ENCODE peak calls at places on chromosome 9, in eight cellular contexts. I is iris pigment epithelial cell, C is GM04504, K is body of pancreas, J is HTR-8/SVneo, H is breast epithelium, X is germinal center, U is cardiac muscle cell. M is an unnamed sample.

GRCh38 chr9:137031904-137032639 is at the start of gene FUT7:
- DNase-seq in C (no peak), K (no peak), H (no peak), I (no peak), X (peak), U (no peak), J (no peak), M (no peak)

GRCh38 chr9:25678147-25678666 is at the start of gene TUSC1:
- DNase-seq in X (peak), I (peak), J (peak), H (peak), U (peak), C (peak), K (peak), M (peak)

GRCh38 chr9:115118471-115119156 is 657 bp upstream of the TNC start:
- DNase-seq in X (no peak), H (peak), U (peak), C (no peak), I (peak), J (peak), K (peak), M (peak)

GRCh38 chr9:1875921-1876448 is 139.2 kb upstream of the SMARCA2 start:
- DNase-seq in X (no peak), K (no peak), U (no peak), I (no peak), H (no peak), C (no peak), J (no peak), M (no peak)

GRCh38 chr9:74645007-74645639 is 148.0 kb downstream of the RORB start:
- DNase-seq in C (no peak), J (no peak), K (no peak), H (no peak), I (peak), X (peak), U (peak), M (peak)

GRCh38 chr9:136576269-136576626 is 30.4 kb upstream of the NOTCH1 start:
- DNase-seq in H (peak), X (no peak), J (no peak), K (peak), U (no peak), C (no peak), I (peak), M (no peak)

GRCh38 chr9:4463824-4464223 is 26.4 kb upstream of the SLC1A1 start:
- DNase-seq in K (no peak), I (peak), H (no peak), U (peak), X (no peak), J (no peak), C (no peak), M (no peak)

GRCh38 chr9:136095495-136096058 is 488 bp upstream of the NACC2 start:
- DNase-seq in I (peak), H (no peak), K (no peak), X (no peak), J (no peak), U (peak), C (no peak), M (peak)

GRCh38 chr9:69949396-69949795 is 94.3 kb upstream of the MAMDC2 start:
- DNase-seq in J (no peak), K (no peak), I (no peak), U (peak), X (no peak), C (peak), H (no peak), M (no peak)

GRCh38 chr9:83231039-83231438 is 168.1 kb upstream of the RASEF start:
- DNase-seq in C (no peak), U (peak), K (no peak), I (no peak), J (no peak), H (no peak), X (no peak), M (peak)

GRCh38 chr9:130663258-130664171 is 879 bp upstream of the PRDM12 start:
- DNase-seq in H (no peak), J (no peak), C (no peak), X (no peak), K (no peak), U (no peak), I (peak), M (no peak)

GRCh38 chr9:127612993-127613954 is 1.2 kb downstream of the STXBP1 start:
- DNase-seq in C (peak), U (peak), X (no peak), I (peak), H (peak), J (peak), K (peak), M (peak)

GRCh38 chr9:78932849-78933627 is 636.1 kb downstream of the PSAT1 start:
- DNase-seq in I (peak), X (no peak), H (no peak), K (no peak), U (peak), J (peak), C (no peak), M (peak)

GRCh38 chr9:133351908-133352634 is 4.1 kb downstream of the RPL7A start:
- DNase-seq in C (no peak), H (no peak), U (peak), K (no peak), I (peak), X (peak), J (peak), M (peak)

GRCh38 chr9:127263664-127264063 is 910 bp upstream of the GARNL3 start:
- DNase-seq in X (no peak), H (no peak), K (no peak), C (no peak), I (no peak), U (no peak), J (no peak), M (no peak)

GRCh38 chr9:33125441-33125840 is 41.7 kb downstream of the B4GALT1 start:
- DNase-seq in C (no peak), X (no peak), J (no peak), I (no peak), K (no peak), U (no peak), H (no peak), M (no peak)

GRCh38 chr9:18678846-18679245 is 204.9 kb downstream of the ADAMTSL1 start:
- DNase-seq in X (no peak), J (no peak), K (no peak), C (no peak), H (no peak), I (no peak), U (peak), M (no peak)

GRCh38 chr9:91768977-91769916 is 180.8 kb downstream of the ROR2 start:
- DNase-seq in U (no peak), X (no peak), I (no peak), J (no peak), H (no peak), C (no peak), K (no peak), M (no peak)

GRCh38 chr9:112176410-112177010 is 1.4 kb upstream of the SUSD1 start:
- DNase-seq in I (no peak), J (no peak), K (no peak), U (no peak), X (no peak), H (no peak), C (no peak), M (peak)

GRCh38 chr9:111271481-111272080 is 58.4 kb downstream of the OR2K2 start:
- DNase-seq in X (no peak), H (no peak), I (peak), J (no peak), C (no peak), U (no peak), K (no peak), M (no peak)

GRCh38 chr9:115923903-115924668 is 229.5 kb upstream of the PAPPA start:
- DNase-seq in X (no peak), C (peak), I (peak), K (peak), H (no peak), J (peak), U (peak), M (no peak)

GRCh38 chr9:76219555-76220151 is 174.6 kb downstream of the RFK start:
- DNase-seq in U (peak), I (peak), C (no peak), J (no peak), K (no peak), X (no peak), H (no peak), M (peak)

GRCh38 chr9:132631280-132631679 is 38.5 kb downstream of the DDX31 start:
- DNase-seq in I (peak), K (no peak), H (no peak), J (peak), U (no peak), C (peak), X (no peak), M (no peak)

GRCh38 chr9:88660611-88661010 is 125.6 kb downstream of the NXNL2 start:
- DNase-seq in X (no peak), K (no peak), I (peak), U (peak), H (no peak), C (no peak), J (no peak), M (peak)

GRCh38 chr9:110065527-110065926 is 142.4 kb downstream of the C9orf152 start:
- DNase-seq in H (no peak), I (peak), J (no peak), C (no peak), K (no peak), X (no peak), U (peak), M (no peak)

GRCh38 chr9:136438548-136438908 is 1.1 kb downstream of the INPP5E start:
- DNase-seq in I (peak), H (no peak), K (no peak), J (no peak), X (peak), U (peak), C (no peak), M (peak)

GRCh38 chr9:127347831-127348699 is 48.9 kb upstream of the SLC2A8 start:
- DNase-seq in C (no peak), K (peak), H (no peak), J (peak), I (peak), X (no peak), U (peak), M (peak)

GRCh38 chr9:87063246-87063645 is 115.9 kb upstream of the GAS1 start:
- DNase-seq in X (no peak), H (peak), J (no peak), U (peak), I (peak), K (no peak), C (peak), M (no peak)

GRCh38 chr9:77960356-77961153 is 71.1 kb downstream of the GNAQ start:
- DNase-seq in C (no peak), U (no peak), H (no peak), I (no peak), K (no peak), X (no peak), J (peak), M (no peak)

GRCh38 chr9:116646661-116647514 is 40.2 kb upstream of the TRIM32 start:
- DNase-seq in H (no peak), X (no peak), U (peak), J (peak), I (peak), C (peak), K (no peak), M (peak)

GRCh38 chr9:114301798-114302565 is 20.9 kb upstream of the ORM1 start:
- DNase-seq in H (no peak), K (no peak), X (no peak), I (no peak), U (no peak), J (no peak), C (no peak), M (no peak)

GRCh38 chr9:5428794-5429528 is 8.8 kb downstream of the PLGRKT start:
- DNase-seq in J (no peak), C (no peak), H (no peak), U (no peak), K (no peak), I (peak), X (no peak), M (no peak)

M was measured in HT-29.